ENCODE peak calls at places on chromosomes 1 and 21, in six cellular contexts. O is sciatic nerve; P is activated T-helper 1 cell treated with anti-CD3 and anti-CD28 coated beads, Interleukin-12 subunit alpha, Interleukin-12 subunit beta, Interleukin-2, Interleukin-4 antibody, amounts not matched to agents 30 ng/mL and 10 ng/mL and 1 ng/mL, durations not matched to agents 14 hours and 24 hours and 36 hours; J is nucleus accumbens; W is activated CD4-positive, CD25-positive, alpha-beta regulatory T cell; Q is RPMI7951. H is an unnamed sample.

GRCh38 chr1:199743227-199743626 is 284.3 kb upstream of the NR5A2 start:
- DNase-seq in O (no peak), P (no peak), J (no peak), W (no peak), Q (no peak), H (no peak)

GRCh38 chr1:39539252-39539790 is 37.3 kb downstream of the PABPC4 start:
- DNase-seq in O (peak; percentile 74), P (peak; percentile 24), J (peak; percentile 27), W (no peak), Q (peak; percentile 75), H (peak; percentile 37)

GRCh38 chr1:22075718-22076117 is 23.2 kb downstream of the CDC42 start:
- DNase-seq in O (no peak), P (no peak), J (no peak), W (no peak), Q (no peak), H (no peak)

GRCh38 chr1:185998391-185998790 is 264.2 kb downstream of the HMCN1 start:
- DNase-seq in O (no peak), P (no peak), J (no peak), W (no peak), Q (no peak), H (no peak)

GRCh38 chr1:189662190-189662589 is 815.5 kb downstream of the BRINP3 start:
- DNase-seq in O (no peak), P (no peak), J (no peak), W (no peak), Q (no peak), H (no peak)

GRCh38 chr1:152043870-152044269 is 7.1 kb upstream of the S100A11 start:
- DNase-seq in O (no peak), P (no peak), J (no peak), W (no peak), Q (no peak), H (no peak)

GRCh38 chr1:59272507-59272906 is 24.4 kb upstream of the FGGY start:
- DNase-seq in O (no peak), P (no peak), J (no peak), W (no peak), Q (peak; percentile 73), H (no peak)

GRCh38 chr1:59071289-59071688 is 225.6 kb upstream of the FGGY start:
- DNase-seq in O (no peak), P (no peak), J (no peak), W (no peak), Q (no peak), H (no peak)

GRCh38 chr1:34164510-34165381 is at the start of gene CSMD2:
- DNase-seq in O (peak; percentile 69), P (no peak), J (peak; percentile 75), W (no peak), Q (peak; percentile 70), H (peak; percentile 11)

GRCh38 chr1:187070076-187070475 is 241.3 kb downstream of the PLA2G4A start:
- DNase-seq in O (no peak), P (no peak), J (no peak), W (no peak), Q (peak; percentile 2), H (no peak)

GRCh38 chr1:118973536-118974160 is 14.5 kb downstream of the TBX15 start:
- DNase-seq in O (no peak), P (no peak), J (no peak), W (no peak), Q (no peak), H (no peak)

GRCh38 chr1:202112864-202113689 is 9.6 kb upstream of the GPR37L1 start:
- DNase-seq in O (no peak), P (no peak), J (no peak), W (no peak), Q (no peak), H (no peak)

GRCh38 chr21:38440746-38441145 is 57.5 kb downstream of the ERG start:
- DNase-seq in O (no peak), P (no peak), J (no peak), W (no peak), Q (peak; percentile 97), H (peak; percentile 75)

GRCh38 chr1:93874025-93874651 is 4.9 kb downstream of the DNTTIP2 start:
- DNase-seq in O (no peak), P (no peak), J (no peak), W (no peak), Q (peak; percentile 37), H (peak; percentile 3)

GRCh38 chr1:2840036-2840809 is 38.7 kb upstream of the TTC34 start:
- DNase-seq in O (no peak), P (peak; percentile 6), J (no peak), W (no peak), Q (no peak), H (no peak)

GRCh38 chr1:218620956-218621355 is 275.8 kb downstream of the TGFB2 start:
- DNase-seq in O (no peak), P (no peak), J (no peak), W (no peak), Q (no peak), H (no peak)

GRCh38 chr1:90710579-90711536 is 6.2 kb downstream of the BARHL2 start:
- DNase-seq in O (no peak), P (no peak), J (no peak), W (no peak), Q (no peak), H (no peak)